ENCODE peak calls at places on chromosomes 3 and 15, in eight cellular contexts. One of them, this sample, is unnamed.

GRCh38 chr3:125280966-125281365 is 68.4 kb upstream of the SLC12A8 start:
- DNase-seq in ovary: no peak
- DNase-seq in colonic mucosa: no peak
- DNase-seq in AG09309: no peak
- DNase-seq in lower leg skin: no peak
- DNase-seq in body of pancreas: no peak
- DNase-seq in hepatocyte: no peak
- DNase-seq in GM12865: no peak
- DNase-seq in this sample: no peak

GRCh38 chr3:9688961-9689360 is 14.7 kb upstream of the CPNE9 start:
- DNase-seq in ovary: no peak
- DNase-seq in colonic mucosa: no peak
- DNase-seq in AG09309: no peak
- DNase-seq in lower leg skin: no peak
- DNase-seq in body of pancreas: no peak
- DNase-seq in hepatocyte: no peak
- DNase-seq in GM12865: no peak
- DNase-seq in this sample: no peak

GRCh38 chr15:41695750-41696436 is 35.7 kb downstream of the MGA start:
- DNase-seq in ovary: no peak
- DNase-seq in colonic mucosa: no peak
- DNase-seq in AG09309: no peak
- DNase-seq in lower leg skin: no peak
- DNase-seq in body of pancreas: peak
- DNase-seq in hepatocyte: peak
- DNase-seq in GM12865: peak
- DNase-seq in this sample: no peak

GRCh38 chr3:55622733-55623132 is 135.6 kb upstream of the WNT5A start:
- DNase-seq in ovary: no peak
- DNase-seq in colonic mucosa: no peak
- DNase-seq in AG09309: no peak
- DNase-seq in lower leg skin: no peak
- DNase-seq in body of pancreas: no peak
- DNase-seq in hepatocyte: no peak
- DNase-seq in GM12865: no peak
- DNase-seq in this sample: no peak

GRCh38 chr3:129195731-129196256 is 12.1 kb upstream of the CNBP start:
- DNase-seq in ovary: peak
- DNase-seq in colonic mucosa: no peak
- DNase-seq in AG09309: peak
- DNase-seq in lower leg skin: no peak
- DNase-seq in body of pancreas: peak
- DNase-seq in hepatocyte: peak
- DNase-seq in GM12865: no peak
- DNase-seq in this sample: peak

GRCh38 chr3:46374755-46375154 is 4.0 kb downstream of the CCR5 start:
- DNase-seq in ovary: no peak
- DNase-seq in colonic mucosa: no peak
- DNase-seq in AG09309: no peak
- DNase-seq in lower leg skin: no peak
- DNase-seq in body of pancreas: no peak
- DNase-seq in hepatocyte: no peak
- DNase-seq in GM12865: no peak
- DNase-seq in this sample: no peak

GRCh38 chr3:140499114-140499757 is 178.6 kb upstream of the TRIM42 start:
- DNase-seq in ovary: no peak
- DNase-seq in colonic mucosa: no peak
- DNase-seq in AG09309: no peak
- DNase-seq in lower leg skin: no peak
- DNase-seq in body of pancreas: no peak
- DNase-seq in hepatocyte: peak
- DNase-seq in GM12865: peak
- DNase-seq in this sample: no peak

GRCh38 chr3:20669184-20669583 is 483.2 kb upstream of the SGO1 start:
- DNase-seq in ovary: no peak
- DNase-seq in colonic mucosa: no peak
- DNase-seq in AG09309: no peak
- DNase-seq in lower leg skin: no peak
- DNase-seq in body of pancreas: peak
- DNase-seq in hepatocyte: no peak
- DNase-seq in GM12865: no peak
- DNase-seq in this sample: no peak

GRCh38 chr3:186105543-186105942 is 3.3 kb downstream of the ETV5 start:
- DNase-seq in ovary: no peak
- DNase-seq in colonic mucosa: no peak
- DNase-seq in AG09309: no peak
- DNase-seq in lower leg skin: no peak
- DNase-seq in body of pancreas: no peak
- DNase-seq in hepatocyte: no peak
- DNase-seq in GM12865: peak
- DNase-seq in this sample: no peak

GRCh38 chr15:83613716-83614115 is 40.2 kb upstream of the ADAMTSL3 start:
- DNase-seq in ovary: no peak
- DNase-seq in colonic mucosa: no peak
- DNase-seq in AG09309: no peak
- DNase-seq in lower leg skin: no peak
- DNase-seq in body of pancreas: peak
- DNase-seq in hepatocyte: no peak
- DNase-seq in GM12865: no peak
- DNase-seq in this sample: no peak

GRCh38 chr3:49110780-49111179 is 6.2 kb upstream of the QARS1 start:
- DNase-seq in ovary: no peak
- DNase-seq in colonic mucosa: no peak
- DNase-seq in AG09309: no peak
- DNase-seq in lower leg skin: no peak
- DNase-seq in body of pancreas: no peak
- DNase-seq in hepatocyte: no peak
- DNase-seq in GM12865: no peak
- DNase-seq in this sample: no peak

GRCh38 chr3:192906940-192907339 is 10.7 kb downstream of the MB21D2 start:
- DNase-seq in ovary: no peak
- DNase-seq in colonic mucosa: no peak
- DNase-seq in AG09309: no peak
- DNase-seq in lower leg skin: no peak
- DNase-seq in body of pancreas: no peak
- DNase-seq in hepatocyte: no peak
- DNase-seq in GM12865: no peak
- DNase-seq in this sample: no peak

GRCh38 chr3:183794452-183794851 is 30.9 kb downstream of the MAP6D1 start:
- DNase-seq in ovary: no peak
- DNase-seq in colonic mucosa: no peak
- DNase-seq in AG09309: no peak
- DNase-seq in lower leg skin: no peak
- DNase-seq in body of pancreas: no peak
- DNase-seq in hepatocyte: no peak
- DNase-seq in GM12865: no peak
- DNase-seq in this sample: no peak

GRCh38 chr15:66901336-66902100 is 163.9 kb upstream of the SMAD3 start:
- DNase-seq in ovary: no peak
- DNase-seq in colonic mucosa: no peak
- DNase-seq in AG09309: no peak
- DNase-seq in lower leg skin: peak
- DNase-seq in body of pancreas: no peak
- DNase-seq in hepatocyte: no peak
- DNase-seq in GM12865: no peak
- DNase-seq in this sample: no peak

GRCh38 chr3:45311953-45312795 is 76.2 kb upstream of the LARS2 start:
- DNase-seq in ovary: no peak
- DNase-seq in colonic mucosa: no peak
- DNase-seq in AG09309: no peak
- DNase-seq in lower leg skin: no peak
- DNase-seq in body of pancreas: no peak
- DNase-seq in hepatocyte: no peak
- DNase-seq in GM12865: no peak
- DNase-seq in this sample: no peak

GRCh38 chr15:99324082-99324620 is 72.9 kb downstream of the LRRC28 start:
- DNase-seq in ovary: no peak
- DNase-seq in colonic mucosa: no peak
- DNase-seq in AG09309: peak
- DNase-seq in lower leg skin: no peak
- DNase-seq in body of pancreas: no peak
- DNase-seq in hepatocyte: no peak
- DNase-seq in GM12865: peak
- DNase-seq in this sample: peak
- H3K4me3 ChIP-seq in ovary: no peak
- H3K4me3 ChIP-seq in colonic mucosa: no peak
- H3K4me3 ChIP-seq in AG09309: peak
- H3K4me3 ChIP-seq in lower leg skin: no peak
- H3K4me3 ChIP-seq in body of pancreas: no peak
- H3K4me3 ChIP-seq in hepatocyte: no peak
- H3K4me3 ChIP-seq in GM12865: no peak
- H3K4me3 ChIP-seq in this sample: no peak

DNA sequence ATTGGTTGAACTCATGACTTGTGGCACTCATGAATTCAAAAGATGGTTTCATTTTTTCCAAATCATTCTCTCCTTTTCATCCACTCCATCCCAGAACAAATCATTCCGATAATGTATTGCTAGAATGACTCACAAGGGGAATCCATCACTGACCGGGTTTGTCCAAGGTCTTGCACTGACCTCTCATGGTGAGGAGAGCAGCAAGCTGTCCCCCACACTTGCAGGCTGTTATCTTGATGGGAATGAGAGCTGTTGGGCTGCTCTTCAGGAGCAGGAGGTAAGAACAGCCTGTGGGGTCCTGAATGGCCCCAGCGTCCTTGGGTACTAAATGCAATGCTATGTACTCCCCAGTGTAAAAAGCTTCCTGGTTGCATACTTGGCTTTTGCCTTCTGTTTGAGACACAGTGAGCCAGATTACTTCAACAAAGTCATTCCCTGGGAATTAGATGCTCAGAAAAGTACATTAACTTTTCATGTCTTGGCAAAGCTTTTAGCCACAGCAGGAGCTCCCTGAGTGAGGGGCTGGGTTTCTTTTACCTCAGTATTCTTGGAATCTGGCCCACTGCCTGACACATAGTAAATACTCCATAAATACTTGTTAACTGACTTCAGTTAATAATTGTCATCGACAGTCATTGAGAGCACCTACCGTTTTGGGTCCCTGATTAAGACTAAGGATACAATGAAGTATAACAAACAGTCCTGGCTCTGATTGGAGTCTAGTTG is 24.1 kb downstream of the CCNL1 start:
- DNase-seq in ovary: peak
- DNase-seq in colonic mucosa: no peak
- DNase-seq in AG09309: no peak
- DNase-seq in lower leg skin: no peak
- DNase-seq in body of pancreas: peak
- DNase-seq in hepatocyte: peak
- DNase-seq in GM12865: no peak
- DNase-seq in this sample: no peak
- TF ChIP-seq CTCF in ovary: no peak
- TF ChIP-seq CTCF in colonic mucosa: no peak
- TF ChIP-seq CTCF in AG09309: peak
- TF ChIP-seq CTCF in lower leg skin: no peak
- TF ChIP-seq CTCF in body of pancreas: no peak
- TF ChIP-seq CTCF in hepatocyte: peak
- TF ChIP-seq CTCF in GM12865: no peak
- TF ChIP-seq CTCF in this sample: no peak

GRCh38 chr3:149129326-149130123 is at the start of gene HPS3:
- DNase-seq in ovary: peak
- DNase-seq in colonic mucosa: peak
- DNase-seq in AG09309: no peak
- DNase-seq in lower leg skin: peak
- DNase-seq in body of pancreas: peak
- DNase-seq in hepatocyte: peak
- DNase-seq in GM12865: peak
- DNase-seq in this sample: peak

GRCh38 chr3:149128856-149129255 is 582 bp upstream of the HPS3 start:
- DNase-seq in ovary: no peak
- DNase-seq in colonic mucosa: no peak
- DNase-seq in AG09309: no peak
- DNase-seq in lower leg skin: no peak
- DNase-seq in body of pancreas: no peak
- DNase-seq in hepatocyte: no peak
- DNase-seq in GM12865: no peak
- DNase-seq in this sample: no peak

GRCh38 chr3:149134560-149134959 is 5.1 kb downstream of the HPS3 start:
- DNase-seq in ovary: no peak
- DNase-seq in colonic mucosa: no peak
- DNase-seq in AG09309: no peak
- DNase-seq in lower leg skin: no peak
- DNase-seq in body of pancreas: no peak
- DNase-seq in hepatocyte: peak
- DNase-seq in GM12865: no peak
- DNase-seq in this sample: no peak

DNA sequence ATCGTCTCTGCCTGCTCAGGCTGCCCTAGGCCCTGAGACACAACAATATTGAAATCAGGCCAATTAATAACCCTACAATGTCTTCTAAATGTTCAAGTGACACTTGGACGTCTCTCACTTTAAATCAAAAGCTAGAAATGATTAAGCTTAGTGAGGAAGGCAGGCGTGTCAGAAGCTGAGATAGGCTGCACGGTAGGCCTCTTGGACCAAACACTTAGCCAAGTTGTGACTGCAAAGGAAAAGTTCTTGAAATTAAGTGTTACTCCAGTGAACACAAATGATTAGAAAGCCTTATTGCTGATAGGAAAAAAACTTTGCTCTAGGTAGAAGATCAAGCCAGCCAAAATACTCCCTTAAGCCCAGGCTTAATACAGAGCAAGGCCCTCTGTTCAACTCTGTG is 2.2 kb downstream of the HPS3 start:
- DNase-seq in ovary: no peak
- DNase-seq in colonic mucosa: no peak
- DNase-seq in AG09309: no peak
- DNase-seq in lower leg skin: no peak
- DNase-seq in body of pancreas: no peak
- DNase-seq in hepatocyte: no peak
- DNase-seq in GM12865: peak
- DNase-seq in this sample: no peak
- H3K4me3 ChIP-seq in ovary: no peak
- H3K4me3 ChIP-seq in colonic mucosa: no peak
- H3K4me3 ChIP-seq in AG09309: no peak
- H3K4me3 ChIP-seq in lower leg skin: no peak
- H3K4me3 ChIP-seq in body of pancreas: no peak
- H3K4me3 ChIP-seq in hepatocyte: no peak
- H3K4me3 ChIP-seq in GM12865: no peak
- H3K4me3 ChIP-seq in this sample: no peak

GRCh38 chr3:14601692-14602005 is 49.9 kb upstream of the CCDC174 start:
- DNase-seq in ovary: no peak
- DNase-seq in colonic mucosa: no peak
- DNase-seq in AG09309: no peak
- DNase-seq in lower leg skin: no peak
- DNase-seq in body of pancreas: no peak
- DNase-seq in hepatocyte: no peak
- DNase-seq in GM12865: no peak
- DNase-seq in this sample: no peak

GRCh38 chr3:14602804-14603644 is 48.5 kb upstream of the CCDC174 start:
- DNase-seq in ovary: no peak
- DNase-seq in colonic mucosa: no peak
- DNase-seq in AG09309: no peak
- DNase-seq in lower leg skin: no peak
- DNase-seq in body of pancreas: no peak
- DNase-seq in hepatocyte: peak
- DNase-seq in GM12865: no peak
- DNase-seq in this sample: no peak

GRCh38 chr3:14600856-14601610 is 50.5 kb upstream of the CCDC174 start:
- DNase-seq in ovary: no peak
- DNase-seq in colonic mucosa: no peak
- DNase-seq in AG09309: no peak
- DNase-seq in lower leg skin: no peak
- DNase-seq in body of pancreas: no peak
- DNase-seq in hepatocyte: no peak
- DNase-seq in GM12865: no peak
- DNase-seq in this sample: no peak

GRCh38 chr3:14600075-14600474 is 51.5 kb upstream of the CCDC174 start:
- DNase-seq in ovary: no peak
- DNase-seq in colonic mucosa: no peak
- DNase-seq in AG09309: no peak
- DNase-seq in lower leg skin: no peak
- DNase-seq in body of pancreas: no peak
- DNase-seq in hepatocyte: no peak
- DNase-seq in GM12865: no peak
- DNase-seq in this sample: no peak

GRCh38 chr3:14602006-14602803 is 49.4 kb upstream of the CCDC174 start:
- DNase-seq in ovary: no peak
- DNase-seq in colonic mucosa: no peak
- DNase-seq in AG09309: no peak
- DNase-seq in lower leg skin: no peak
- DNase-seq in body of pancreas: no peak
- DNase-seq in hepatocyte: peak
- DNase-seq in GM12865: no peak
- DNase-seq in this sample: no peak
- TF ChIP-seq CTCF in ovary: no peak
- TF ChIP-seq CTCF in colonic mucosa: no peak
- TF ChIP-seq CTCF in AG09309: no peak
- TF ChIP-seq CTCF in lower leg skin: no peak
- TF ChIP-seq CTCF in body of pancreas: no peak
- TF ChIP-seq CTCF in hepatocyte: peak
- TF ChIP-seq CTCF in GM12865: no peak
- TF ChIP-seq CTCF in this sample: no peak

This sample was measured in BJ.